ENCODE peak calls at places on chromosomes 12 and 14, in eight cellular contexts. One of them, this sample, is unnamed.

GRCh38 chr12:112595415-112595814 is 176.7 kb downstream of the PTPN11 start:
- DNase-seq in upper lobe of right lung: no peak
- DNase-seq in A673: no peak
- DNase-seq in suprapubic skin: no peak
- DNase-seq in AG04450: no peak
- DNase-seq in dorsolateral prefrontal cortex: no peak
- DNase-seq in lung: no peak
- DNase-seq in SK-N-SH: no peak
- DNase-seq in this sample: no peak

GRCh38 chr14:76876076-76876475 is 49.9 kb downstream of the LRRC74A start:
- DNase-seq in suprapubic skin: no peak
- DNase-seq in SK-N-SH: peak; percentile 86
- DNase-seq in AG04450: peak; percentile 68
- DNase-seq in lung: peak; percentile 59
- DNase-seq in upper lobe of right lung: no peak
- DNase-seq in dorsolateral prefrontal cortex: peak; percentile 77
- DNase-seq in A673: peak; percentile 83
- DNase-seq in this sample: peak; percentile 48

GRCh38 chr12:11716794-11717532 is 67.5 kb downstream of the ETV6 start:
- DNase-seq in dorsolateral prefrontal cortex: no peak
- DNase-seq in SK-N-SH: peak; percentile 26
- DNase-seq in upper lobe of right lung: no peak
- DNase-seq in lung: no peak
- DNase-seq in suprapubic skin: no peak
- DNase-seq in A673: peak; percentile 87
- DNase-seq in AG04450: no peak
- DNase-seq in this sample: no peak

GRCh38 chr12:49733219-49734017 is 7.9 kb upstream of the TMBIM6 start:
- DNase-seq in SK-N-SH: no peak
- DNase-seq in lung: no peak
- DNase-seq in A673: no peak
- DNase-seq in dorsolateral prefrontal cortex: no peak
- DNase-seq in AG04450: no peak
- DNase-seq in suprapubic skin: no peak
- DNase-seq in upper lobe of right lung: no peak
- DNase-seq in this sample: no peak

GRCh38 chr12:81500788-81501187 is 258.4 kb downstream of the PPFIA2 start:
- DNase-seq in SK-N-SH: no peak
- DNase-seq in lung: no peak
- DNase-seq in dorsolateral prefrontal cortex: no peak
- DNase-seq in A673: no peak
- DNase-seq in AG04450: no peak
- DNase-seq in upper lobe of right lung: no peak
- DNase-seq in suprapubic skin: no peak
- DNase-seq in this sample: no peak

GRCh38 chr12:128388461-128388921 is 121.5 kb downstream of the TMEM132C start:
- DNase-seq in AG04450: no peak
- DNase-seq in A673: no peak
- DNase-seq in lung: no peak
- DNase-seq in dorsolateral prefrontal cortex: no peak
- DNase-seq in suprapubic skin: no peak
- DNase-seq in upper lobe of right lung: no peak
- DNase-seq in SK-N-SH: no peak
- DNase-seq in this sample: no peak

GRCh38 chr12:4355843-4356327 is 23.6 kb downstream of the FGF23 start:
- DNase-seq in SK-N-SH: peak; percentile 39
- DNase-seq in upper lobe of right lung: no peak
- DNase-seq in lung: no peak
- DNase-seq in dorsolateral prefrontal cortex: no peak
- DNase-seq in suprapubic skin: no peak
- DNase-seq in A673: peak; percentile 62
- DNase-seq in AG04450: no peak
- DNase-seq in this sample: peak; percentile 48

GRCh38 chr14:38210587-38211257 is 3.0 kb downstream of the SSTR1 start:
- DNase-seq in lung: no peak
- DNase-seq in suprapubic skin: no peak
- DNase-seq in A673: peak; percentile 46
- DNase-seq in SK-N-SH: no peak
- DNase-seq in dorsolateral prefrontal cortex: no peak
- DNase-seq in AG04450: no peak
- DNase-seq in upper lobe of right lung: peak; percentile 64
- DNase-seq in this sample: no peak

GRCh38 chr12:111692575-111693210 is 6.8 kb downstream of the ACAD10 start:
- DNase-seq in upper lobe of right lung: no peak
- DNase-seq in AG04450: no peak
- DNase-seq in dorsolateral prefrontal cortex: no peak
- DNase-seq in lung: no peak
- DNase-seq in SK-N-SH: no peak
- DNase-seq in A673: peak; percentile 34
- DNase-seq in suprapubic skin: no peak
- DNase-seq in this sample: no peak

GRCh38 chr14:23302290-23303225 is at the start of gene PPP1R3E:
- DNase-seq in upper lobe of right lung: peak; percentile 88
- DNase-seq in dorsolateral prefrontal cortex: peak; percentile 60
- DNase-seq in A673: peak; percentile 63
- DNase-seq in SK-N-SH: peak; percentile 68
- DNase-seq in lung: peak; percentile 71
- DNase-seq in AG04450: no peak
- DNase-seq in suprapubic skin: peak; percentile 85
- DNase-seq in this sample: peak; percentile 82

GRCh38 chr12:62438098-62438692 is 28.4 kb upstream of the MON2 start:
- DNase-seq in SK-N-SH: peak; percentile 49
- DNase-seq in lung: peak; percentile 42
- DNase-seq in upper lobe of right lung: no peak
- DNase-seq in dorsolateral prefrontal cortex: peak; percentile 49
- DNase-seq in suprapubic skin: no peak
- DNase-seq in A673: peak; percentile 65
- DNase-seq in AG04450: peak; percentile 10
- DNase-seq in this sample: peak; percentile 74

GRCh38 chr12:115752913-115753726 is 524.4 kb downstream of the MED13L start:
- DNase-seq in dorsolateral prefrontal cortex: peak; percentile 35
- DNase-seq in suprapubic skin: no peak
- DNase-seq in A673: peak; percentile 62
- DNase-seq in lung: peak; percentile 36
- DNase-seq in upper lobe of right lung: no peak
- DNase-seq in SK-N-SH: peak; percentile 55
- DNase-seq in AG04450: peak; percentile 48
- DNase-seq in this sample: peak; percentile 36

GRCh38 chr14:48350971-48351370 is 675.6 kb upstream of the MDGA2 start:
- DNase-seq in SK-N-SH: no peak
- DNase-seq in lung: no peak
- DNase-seq in upper lobe of right lung: no peak
- DNase-seq in A673: no peak
- DNase-seq in suprapubic skin: no peak
- DNase-seq in dorsolateral prefrontal cortex: no peak
- DNase-seq in AG04450: no peak
- DNase-seq in this sample: no peak

GRCh38 chr12:75662501-75663159 is 151.2 kb upstream of the KRR1 start:
- DNase-seq in SK-N-SH: no peak
- DNase-seq in suprapubic skin: no peak
- DNase-seq in A673: no peak
- DNase-seq in dorsolateral prefrontal cortex: no peak
- DNase-seq in upper lobe of right lung: no peak
- DNase-seq in lung: no peak
- DNase-seq in AG04450: no peak
- DNase-seq in this sample: no peak

GRCh38 chr12:106138646-106139421 is at the start of gene NUAK1:
- DNase-seq in A673: peak; percentile 52
- DNase-seq in upper lobe of right lung: peak; percentile 79
- DNase-seq in SK-N-SH: peak; percentile 89
- DNase-seq in AG04450: no peak
- DNase-seq in lung: peak; percentile 45
- DNase-seq in suprapubic skin: peak; percentile 83
- DNase-seq in dorsolateral prefrontal cortex: peak; percentile 76
- DNase-seq in this sample: peak; percentile 52

GRCh38 chr12:45655186-45655585 is 74.3 kb upstream of the ARID2 start:
- DNase-seq in SK-N-SH: peak; percentile 16
- DNase-seq in lung: no peak
- DNase-seq in suprapubic skin: no peak
- DNase-seq in A673: no peak
- DNase-seq in dorsolateral prefrontal cortex: no peak
- DNase-seq in upper lobe of right lung: no peak
- DNase-seq in AG04450: no peak
- DNase-seq in this sample: no peak

GRCh38 chr14:102819176-102819628 is 42.0 kb downstream of the TRAF3 start:
- DNase-seq in A673: no peak
- DNase-seq in upper lobe of right lung: no peak
- DNase-seq in SK-N-SH: no peak
- DNase-seq in suprapubic skin: no peak
- DNase-seq in AG04450: no peak
- DNase-seq in lung: no peak
- DNase-seq in dorsolateral prefrontal cortex: no peak
- DNase-seq in this sample: peak; percentile 56

GRCh38 chr12:62919827-62920226 is 15.1 kb downstream of the PPM1H start:
- DNase-seq in upper lobe of right lung: no peak
- DNase-seq in A673: no peak
- DNase-seq in lung: no peak
- DNase-seq in suprapubic skin: no peak
- DNase-seq in SK-N-SH: no peak
- DNase-seq in AG04450: peak; percentile 8
- DNase-seq in dorsolateral prefrontal cortex: no peak
- DNase-seq in this sample: no peak

DNA sequence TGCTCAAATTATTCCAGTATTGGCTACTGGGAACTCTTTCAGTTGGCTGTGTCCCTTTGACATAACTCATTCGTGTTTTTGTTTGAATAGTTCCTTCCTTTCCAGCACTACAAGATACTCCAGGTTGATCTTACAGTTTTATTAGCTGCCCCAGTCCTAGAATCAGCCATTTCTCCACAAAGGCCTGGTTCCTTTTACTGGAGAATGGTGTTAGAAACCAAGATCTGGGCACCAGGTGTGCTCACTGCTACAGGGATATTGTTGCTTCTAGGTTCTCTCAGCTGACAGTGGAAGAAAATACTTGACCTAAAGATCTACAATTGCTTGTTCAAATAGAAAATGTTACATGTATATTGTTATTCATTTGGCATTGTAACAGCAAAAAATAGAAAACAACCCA is 21.9 kb downstream of the CDK17 start:
- DNase-seq in upper lobe of right lung: no peak
- DNase-seq in lung: no peak
- DNase-seq in dorsolateral prefrontal cortex: no peak
- DNase-seq in A673: no peak
- DNase-seq in SK-N-SH: no peak
- DNase-seq in AG04450: no peak
- DNase-seq in suprapubic skin: no peak
- DNase-seq in this sample: no peak
- H3K4me3 ChIP-seq in upper lobe of right lung: no peak overlapping the region
- H3K4me3 ChIP-seq in lung: no peak overlapping the region
- H3K4me3 ChIP-seq in dorsolateral prefrontal cortex: no peak overlapping the region
- H3K4me3 ChIP-seq in A673: no peak overlapping the region
- H3K4me3 ChIP-seq in SK-N-SH: no peak overlapping the region
- H3K4me3 ChIP-seq in AG04450: no peak overlapping the region
- H3K4me3 ChIP-seq in suprapubic skin: no peak overlapping the region
- H3K4me3 ChIP-seq in this sample: no peak overlapping the region

GRCh38 chr14:29895591-29896043 is 32.0 kb downstream of the PRKD1 start:
- DNase-seq in SK-N-SH: no peak
- DNase-seq in AG04450: no peak
- DNase-seq in lung: peak; percentile 46
- DNase-seq in A673: no peak
- DNase-seq in dorsolateral prefrontal cortex: no peak
- DNase-seq in suprapubic skin: no peak
- DNase-seq in upper lobe of right lung: peak; percentile 75
- DNase-seq in this sample: no peak
- H3K27ac ChIP-seq in SK-N-SH: no peak overlapping the region
- H3K27ac ChIP-seq in AG04450: no peak overlapping the region
- H3K27ac ChIP-seq in lung: peak overlapping the region; percentile 26
- H3K27ac ChIP-seq in A673: peak overlapping the region; percentile 2
- H3K27ac ChIP-seq in dorsolateral prefrontal cortex: no peak overlapping the region
- H3K27ac ChIP-seq in suprapubic skin: no peak overlapping the region
- H3K27ac ChIP-seq in upper lobe of right lung: peak overlapping the region; percentile 5
- H3K27ac ChIP-seq in this sample: no peak overlapping the region

DNA sequence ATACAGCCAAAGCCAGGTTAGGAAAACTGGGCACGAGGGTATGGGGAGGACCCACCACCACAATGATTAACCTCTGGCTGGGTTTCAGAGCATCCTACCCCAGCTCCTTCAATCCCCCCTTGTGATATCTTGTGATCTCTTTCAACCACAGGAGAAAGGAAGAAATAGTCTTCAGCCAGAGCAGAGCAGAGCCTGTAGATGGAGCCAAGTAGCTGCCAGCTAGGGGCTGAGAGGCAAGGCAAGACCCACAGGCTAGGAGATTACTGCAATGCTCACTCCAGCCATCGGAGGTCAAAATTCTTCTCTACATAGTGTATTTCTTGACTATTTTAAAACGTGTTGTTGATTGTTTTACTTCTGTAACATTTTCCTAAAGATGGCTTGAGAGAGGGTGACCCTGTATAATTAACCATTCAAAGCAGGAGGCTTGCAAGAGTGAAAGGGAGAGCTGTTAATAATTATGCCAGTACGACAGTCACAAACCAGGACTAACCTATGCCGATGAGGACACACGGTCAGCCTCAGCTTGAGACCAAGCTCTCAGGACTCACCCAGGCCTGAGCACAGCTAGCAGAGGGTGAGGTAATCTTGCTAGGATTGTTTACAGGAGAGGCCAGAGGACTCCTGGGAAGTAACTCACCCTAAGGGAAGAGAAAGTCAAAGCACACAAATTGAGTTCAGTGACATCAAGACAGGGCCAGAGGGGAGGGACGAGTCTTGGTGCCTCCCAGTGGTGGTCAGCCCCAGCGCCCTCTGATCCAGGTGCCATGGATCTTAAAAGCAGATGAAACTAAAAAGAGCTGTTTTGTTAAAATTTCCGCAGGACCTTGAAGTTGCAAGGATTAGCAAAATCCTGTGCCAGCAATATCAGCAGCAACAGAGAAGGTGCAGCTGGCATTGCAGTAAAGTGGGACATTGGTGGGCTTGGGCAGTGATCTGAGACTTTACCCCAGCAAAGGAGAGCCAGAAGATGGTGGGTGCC is 29.8 kb upstream of the CDKN3 start:
- DNase-seq in SK-N-SH: peak; percentile 30
- DNase-seq in A673: peak; percentile 72
- DNase-seq in lung: no peak
- DNase-seq in AG04450: peak; percentile 32
- DNase-seq in dorsolateral prefrontal cortex: peak; percentile 50
- DNase-seq in upper lobe of right lung: no peak
- DNase-seq in suprapubic skin: no peak
- DNase-seq in this sample: peak; percentile 40
- TF ChIP-seq CTCF in SK-N-SH: peak; percentile 74
- TF ChIP-seq CTCF in A673: peak; percentile 71
- TF ChIP-seq CTCF in lung: peak; percentile 44
- TF ChIP-seq CTCF in AG04450: peak; percentile 65
- TF ChIP-seq CTCF in dorsolateral prefrontal cortex: peak; percentile 39
- TF ChIP-seq CTCF in upper lobe of right lung: peak; percentile 48
- TF ChIP-seq CTCF in suprapubic skin: no peak
- TF ChIP-seq CTCF in this sample: peak; percentile 25

DNA sequence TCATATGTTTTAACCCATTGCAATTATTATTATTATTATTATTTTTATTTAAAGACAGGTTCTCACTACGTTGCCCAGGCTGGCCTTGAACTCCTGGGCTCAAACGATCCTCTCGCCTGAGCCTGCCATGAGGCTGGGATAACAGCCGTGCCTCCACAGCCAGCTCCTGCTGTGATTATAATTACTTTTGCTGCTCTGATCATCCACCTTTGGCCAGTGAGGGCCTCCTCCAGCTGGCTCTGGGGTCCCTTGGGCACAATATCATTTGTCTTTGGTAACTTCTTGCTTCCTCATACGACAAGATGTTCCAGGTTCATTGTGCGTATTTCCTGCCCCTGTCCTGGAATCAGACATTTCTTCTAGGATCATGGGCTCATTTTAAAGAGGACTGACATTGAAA is 28.4 kb downstream of the LRTM2 start:
- DNase-seq in upper lobe of right lung: no peak
- DNase-seq in lung: no peak
- DNase-seq in suprapubic skin: no peak
- DNase-seq in SK-N-SH: no peak
- DNase-seq in dorsolateral prefrontal cortex: no peak
- DNase-seq in A673: no peak
- DNase-seq in AG04450: no peak
- DNase-seq in this sample: no peak
- H3K4me3 ChIP-seq in upper lobe of right lung: no peak overlapping the region
- H3K4me3 ChIP-seq in lung: no peak overlapping the region
- H3K4me3 ChIP-seq in suprapubic skin: no peak overlapping the region
- H3K4me3 ChIP-seq in SK-N-SH: no peak overlapping the region
- H3K4me3 ChIP-seq in dorsolateral prefrontal cortex: no peak overlapping the region
- H3K4me3 ChIP-seq in A673: no peak overlapping the region
- H3K4me3 ChIP-seq in AG04450: no peak overlapping the region
- H3K4me3 ChIP-seq in this sample: no peak overlapping the region

This sample was measured in colonic mucosa.